ENCODE peak calls at places on chromosomes 5 and 9, in eight cellular contexts. One of them, this sample, is unnamed.

GRCh38 chr9:1775230-1775629 is 239.9 kb upstream of the SMARCA2 start:
- DNase-seq in SK-N-SH: no peak
- DNase-seq in cardiac septum: no peak
- DNase-seq in heart right ventricle: no peak
- DNase-seq in HuH-7: no peak
- DNase-seq in RWPE1: no peak
- DNase-seq in CD8-positive, alpha-beta memory T cell: no peak
- DNase-seq in NCI-H1436: no peak
- DNase-seq in this sample: no peak

GRCh38 chr9:134406366-134407122 is 80.3 kb downstream of the RXRA start:
- DNase-seq in SK-N-SH: peak; percentile 58
- DNase-seq in cardiac septum: no peak
- DNase-seq in heart right ventricle: peak; percentile 39
- DNase-seq in HuH-7: no peak
- DNase-seq in RWPE1: no peak
- DNase-seq in CD8-positive, alpha-beta memory T cell: no peak
- DNase-seq in NCI-H1436: no peak
- DNase-seq in this sample: no peak

GRCh38 chr5:81125959-81126358 is 107.2 kb upstream of the CKMT2 start:
- DNase-seq in SK-N-SH: no peak
- DNase-seq in cardiac septum: no peak
- DNase-seq in heart right ventricle: no peak
- DNase-seq in HuH-7: peak; percentile 19
- DNase-seq in RWPE1: no peak
- DNase-seq in CD8-positive, alpha-beta memory T cell: no peak
- DNase-seq in NCI-H1436: no peak
- DNase-seq in this sample: no peak

GRCh38 chr9:130766031-130766903 is 68.8 kb upstream of the ABL1 start:
- DNase-seq in SK-N-SH: no peak
- DNase-seq in cardiac septum: no peak
- DNase-seq in heart right ventricle: no peak
- DNase-seq in HuH-7: no peak
- DNase-seq in RWPE1: no peak
- DNase-seq in CD8-positive, alpha-beta memory T cell: no peak
- DNase-seq in NCI-H1436: no peak
- DNase-seq in this sample: peak; percentile 49

GRCh38 chr5:135045488-135045887 is 11.5 kb upstream of the PITX1 start:
- DNase-seq in SK-N-SH: no peak
- DNase-seq in cardiac septum: no peak
- DNase-seq in heart right ventricle: no peak
- DNase-seq in HuH-7: no peak
- DNase-seq in RWPE1: no peak
- DNase-seq in CD8-positive, alpha-beta memory T cell: no peak
- DNase-seq in NCI-H1436: no peak
- DNase-seq in this sample: no peak

GRCh38 chr5:118796081-118796480 is 192.3 kb downstream of the DTWD2 start:
- DNase-seq in SK-N-SH: no peak
- DNase-seq in cardiac septum: no peak
- DNase-seq in heart right ventricle: no peak
- DNase-seq in HuH-7: no peak
- DNase-seq in RWPE1: no peak
- DNase-seq in CD8-positive, alpha-beta memory T cell: no peak
- DNase-seq in NCI-H1436: no peak
- DNase-seq in this sample: no peak

GRCh38 chr9:20358201-20358600 is 264.1 kb downstream of the MLLT3 start:
- DNase-seq in SK-N-SH: no peak
- DNase-seq in cardiac septum: no peak
- DNase-seq in heart right ventricle: no peak
- DNase-seq in HuH-7: no peak
- DNase-seq in RWPE1: peak; percentile 68
- DNase-seq in CD8-positive, alpha-beta memory T cell: no peak
- DNase-seq in NCI-H1436: no peak
- DNase-seq in this sample: no peak

GRCh38 chr9:38180631-38181030 is 111.6 kb upstream of the SHB start:
- DNase-seq in SK-N-SH: no peak
- DNase-seq in cardiac septum: no peak
- DNase-seq in heart right ventricle: no peak
- DNase-seq in HuH-7: no peak
- DNase-seq in RWPE1: no peak
- DNase-seq in CD8-positive, alpha-beta memory T cell: no peak
- DNase-seq in NCI-H1436: no peak
- DNase-seq in this sample: no peak

GRCh38 chr5:133884525-133885311 is 83.7 kb downstream of the C5orf15 start:
- DNase-seq in SK-N-SH: no peak
- DNase-seq in cardiac septum: no peak
- DNase-seq in heart right ventricle: no peak
- DNase-seq in HuH-7: no peak
- DNase-seq in RWPE1: no peak
- DNase-seq in CD8-positive, alpha-beta memory T cell: no peak
- DNase-seq in NCI-H1436: no peak
- DNase-seq in this sample: no peak

GRCh38 chr9:137411670-137412380 is 11.1 kb downstream of the EXD3 start:
- DNase-seq in SK-N-SH: no peak
- DNase-seq in cardiac septum: peak; percentile 87
- DNase-seq in heart right ventricle: peak; percentile 89
- DNase-seq in HuH-7: no peak
- DNase-seq in RWPE1: peak; percentile 97
- DNase-seq in CD8-positive, alpha-beta memory T cell: no peak
- DNase-seq in NCI-H1436: no peak
- DNase-seq in this sample: peak; percentile 68

GRCh38 chr5:33470544-33470943 is 29.8 kb downstream of the TARS1 start:
- DNase-seq in SK-N-SH: peak; percentile 30
- DNase-seq in cardiac septum: no peak
- DNase-seq in heart right ventricle: no peak
- DNase-seq in HuH-7: no peak
- DNase-seq in RWPE1: no peak
- DNase-seq in CD8-positive, alpha-beta memory T cell: no peak
- DNase-seq in NCI-H1436: no peak
- DNase-seq in this sample: no peak

GRCh38 chr5:159619826-159620225 is 289.5 kb upstream of the IL12B start:
- DNase-seq in SK-N-SH: no peak
- DNase-seq in cardiac septum: no peak
- DNase-seq in heart right ventricle: no peak
- DNase-seq in HuH-7: no peak
- DNase-seq in RWPE1: no peak
- DNase-seq in CD8-positive, alpha-beta memory T cell: no peak
- DNase-seq in NCI-H1436: no peak
- DNase-seq in this sample: no peak